ENCODE peak calls at places on chromosomes 4 and X, in six cellular contexts. N is astrocyte of the cerebellum, A is GM23338, Q is upper lobe of right lung, S is psoas muscle, P is hepatocyte. U is an unnamed sample.
A peak's percentile ranks its signal among the peaks of the same experiment; 100 is the strongest.

GRCh38 chr4:81818385-81818784 is 346.7 kb upstream of the RASGEF1B start:
- DNase-seq in N (no peak), A (no peak), Q (no peak), S (no peak), P (peak; percentile 29), U (no peak)

GRCh38 chrX:84248226-84248625 is 60.2 kb upstream of the RPS6KA6 start:
- DNase-seq in N (no peak), A (no peak), Q (no peak), S (no peak), P (no peak), U (no peak)

GRCh38 chr4:54945838-54946237 is 179.6 kb downstream of the KDR start:
- DNase-seq in N (no peak), A (no peak), Q (no peak), S (no peak), P (no peak), U (no peak)

GRCh38 chr4:3417448-3417847 is 24.3 kb upstream of the HGFAC start:
- DNase-seq in N (no peak), A (no peak), Q (peak; percentile 47), S (peak; percentile 36), P (no peak), U (no peak)

GRCh38 chr4:149980941-149981340 is 97.3 kb upstream of the DCLK2 start:
- DNase-seq in N (peak; percentile 35), A (peak; percentile 59), Q (no peak), S (peak; percentile 52), P (peak; percentile 69), U (peak; percentile 9)

GRCh38 chr4:186019264-186019663 is 49.7 kb upstream of the TLR3 start:
- DNase-seq in N (no peak), A (no peak), Q (no peak), S (no peak), P (no peak), U (no peak)

GRCh38 chr4:127623755-127624087 is 9.0 kb upstream of the INTU start:
- DNase-seq in N (no peak), A (peak; percentile 20), Q (peak; percentile 60), S (no peak), P (peak; percentile 10), U (no peak)

GRCh38 chr4:168408620-168409019 is 71.7 kb downstream of the DDX60L start:
- DNase-seq in N (peak; percentile 96), A (no peak), Q (no peak), S (peak; percentile 62), P (peak; percentile 79), U (no peak)

GRCh38 chr4:20255251-20255586 is 3.5 kb downstream of the SLIT2 start:
- DNase-seq in N (no peak), A (no peak), Q (no peak), S (no peak), P (no peak), U (no peak)

GRCh38 chr4:20254517-20255250 is 3.0 kb downstream of the SLIT2 start:
- DNase-seq in N (no peak), A (peak; percentile 75), Q (peak; percentile 64), S (peak; percentile 57), P (peak; percentile 46), U (peak; percentile 3)

GRCh38 chr4:20255823-20256222 is 4.1 kb downstream of the SLIT2 start:
- DNase-seq in N (no peak), A (peak; percentile 29), Q (no peak), S (no peak), P (no peak), U (no peak)

GRCh38 chr4:20253799-20254409 is 2.2 kb downstream of the SLIT2 start:
- DNase-seq in N (no peak), A (peak; percentile 36), Q (peak; percentile 66), S (peak; percentile 71), P (peak; percentile 28), U (no peak)

DNA sequence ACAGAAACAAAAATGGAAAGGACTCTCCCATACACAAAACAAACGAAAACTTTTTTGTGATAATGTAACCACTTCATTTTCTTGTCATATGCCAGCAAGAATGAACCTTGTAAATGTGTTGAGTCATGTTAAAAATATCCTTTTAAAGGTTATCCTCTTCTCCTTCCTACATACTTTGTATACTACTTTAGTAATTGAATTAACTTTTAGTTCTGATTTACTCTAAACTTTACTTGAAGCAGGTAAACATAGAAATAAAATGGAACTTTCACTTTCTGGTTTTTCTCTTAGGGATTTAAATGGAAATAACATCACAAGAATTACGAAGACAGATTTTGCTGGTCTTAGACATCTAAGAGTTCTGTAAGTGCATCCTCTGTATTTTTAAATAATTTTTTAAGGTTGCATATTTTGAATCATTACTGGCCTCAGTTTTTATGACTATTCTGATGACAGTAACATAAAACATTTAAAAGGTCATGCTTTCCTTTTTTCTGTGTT is 4.7 kb downstream of the SLIT2 start:
- DNase-seq in N (no peak), A (no peak), Q (no peak), S (no peak), P (no peak), U (no peak)
- H3K4me3 ChIP-seq in N (peak overlapping the region; percentile 69), A (peak overlapping the region; percentile 66), Q (peak overlapping the region; percentile 58), S (no peak overlapping the region), P (peak overlapping the region; percentile 83), U (no peak overlapping the region)

GRCh38 chr4:95319169-95319568 is 229.6 kb downstream of the UNC5C start:
- DNase-seq in N (no peak), A (no peak), Q (no peak), S (no peak), P (no peak), U (no peak)
- H3K4me3 ChIP-seq in N (no peak overlapping the region), A (no peak overlapping the region), Q (no peak overlapping the region), S (no peak overlapping the region), P (no peak overlapping the region), U (no peak overlapping the region)

DNA sequence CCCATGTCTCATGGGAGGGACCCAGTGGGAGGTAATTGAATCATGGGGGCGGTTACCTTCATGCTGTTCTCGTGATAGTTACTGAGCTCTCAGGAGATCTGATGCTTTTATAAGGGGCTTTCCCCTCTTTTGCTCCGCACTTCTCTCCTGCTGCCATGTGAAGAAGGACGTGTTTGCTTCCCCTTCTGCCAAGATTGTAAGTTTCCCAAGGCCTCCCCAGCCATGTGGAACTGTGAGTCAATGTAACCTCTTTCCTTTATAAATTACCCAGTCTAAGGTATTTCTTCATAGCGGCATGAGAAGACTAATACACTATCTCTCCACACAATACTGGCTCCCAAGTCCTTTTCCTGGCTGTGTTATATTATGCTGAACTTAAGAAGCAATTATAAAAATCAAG is 110.7 kb downstream of the AFAP1 start:
- DNase-seq in N (no peak), A (no peak), Q (no peak), S (no peak), P (no peak), U (no peak)
- H3K4me3 ChIP-seq in N (no peak overlapping the region), A (no peak overlapping the region), Q (no peak overlapping the region), S (no peak overlapping the region), P (no peak overlapping the region), U (no peak overlapping the region)

GRCh38 chr4:86481429-86481828 is 112.7 kb upstream of the PTPN13 start:
- DNase-seq in N (no peak), A (peak; percentile 34), Q (no peak), S (no peak), P (no peak), U (no peak)
- H3K4me3 ChIP-seq in N (no peak overlapping the region), A (no peak overlapping the region), Q (no peak overlapping the region), S (no peak overlapping the region), P (no peak overlapping the region), U (no peak overlapping the region)

GRCh38 chr4:139672732-139673131 is 7.1 kb downstream of the MGST2 start:
- DNase-seq in N (no peak), A (no peak), Q (no peak), S (no peak), P (no peak), U (no peak)

GRCh38 chr4:139672215-139672614 is 6.6 kb downstream of the MGST2 start:
- DNase-seq in N (no peak), A (no peak), Q (no peak), S (no peak), P (no peak), U (no peak)

GRCh38 chr4:139669335-139669734 is 3.7 kb downstream of the MGST2 start:
- DNase-seq in N (no peak), A (no peak), Q (no peak), S (no peak), P (no peak), U (no peak)

GRCh38 chr4:139669859-139670258 is 4.2 kb downstream of the MGST2 start:
- DNase-seq in N (no peak), A (peak; percentile 27), Q (no peak), S (no peak), P (no peak), U (no peak)

DNA sequence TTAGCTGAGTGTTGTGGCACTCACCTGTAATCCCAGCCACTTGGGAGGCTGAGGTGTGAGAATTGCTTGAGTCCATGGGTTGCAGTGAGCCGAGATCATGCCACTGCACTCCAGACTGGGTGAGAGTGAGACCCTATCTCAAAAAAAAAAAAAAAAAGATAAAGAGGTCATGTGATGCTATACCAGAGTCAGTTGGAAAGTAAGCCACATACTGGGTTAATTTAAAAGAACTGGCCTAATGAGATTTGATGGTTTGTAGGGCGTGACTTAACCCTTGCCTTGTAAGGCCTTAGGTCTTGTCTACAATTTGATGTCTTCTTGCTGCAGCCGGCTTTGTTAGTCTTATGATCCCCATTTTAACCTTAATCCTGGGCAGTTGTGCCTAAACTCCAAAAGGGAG is 5.1 kb downstream of the MGST2 start:
- DNase-seq in N (no peak), A (no peak), Q (no peak), S (no peak), P (no peak), U (no peak)
- H3K4me3 ChIP-seq in N (no peak overlapping the region), A (no peak overlapping the region), Q (no peak overlapping the region), S (no peak overlapping the region), P (no peak overlapping the region), U (no peak overlapping the region)

U was measured in pancreas.